ENCODE peak calls at places on chromosomes 2 and 18, in four cellular contexts. B is esophagus muscularis mucosa, K is HT-29, X is NCI-H524. E is an unnamed sample.

GRCh38 chr18:9513971-9514512 is 38.7 kb downstream of the RALBP1 start:
- DNase-seq in B (no peak), K (no peak), X (no peak), E (no peak)

GRCh38 chr2:2547451-2547850 is 216.4 kb upstream of the MYT1L start:
- DNase-seq in K (no peak), B (no peak), X (no peak), E (no peak)

GRCh38 chr2:854460-854859 is 96.2 kb upstream of the SNTG2 start:
- DNase-seq in K (peak; percentile 31), B (no peak), X (peak; percentile 30), E (no peak)

GRCh38 chr18:23158884-23159820 is 23.9 kb downstream of the CABLES1 start:
- DNase-seq in X (no peak), K (peak; percentile 30), B (no peak), E (no peak)

GRCh38 chr18:21843340-21843739 is 102.7 kb downstream of the MIB1 start:
- DNase-seq in X (no peak), B (no peak), K (no peak), E (no peak)

GRCh38 chr2:43609304-43609883 is 13.6 kb upstream of the THADA start:
- DNase-seq in X (peak; percentile 25), K (peak; percentile 78), B (no peak), E (no peak)

GRCh38 chr2:28366149-28366495 is 26.5 kb upstream of the FOSL2 start:
- DNase-seq in X (no peak), B (no peak), K (no peak), E (no peak)

GRCh38 chr2:132400169-132400900 is 16.3 kb upstream of the GPR39 start:
- DNase-seq in K (no peak), B (no peak), X (no peak), E (no peak)

GRCh38 chr2:73043978-73044832 is 27.3 kb downstream of the SFXN5 start:
- DNase-seq in B (no peak), X (no peak), K (no peak), E (no peak)